ENCODE peak calls at places on chromosomes 16 and 17, in seven cellular contexts. X is H7, B is tibial nerve, Q is adipocyte, I is BJ, C is brain microvascular endothelial cell, N is cardiac muscle cell. D is an unnamed sample.

GRCh38 chr16:29730649-29731048 is 15.1 kb downstream of the C16orf54 start:
- DNase-seq in X (no peak), B (no peak), Q (no peak), I (no peak), C (no peak), N (no peak), D (no peak)

GRCh38 chr17:46827274-46827673 is 8.8 kb upstream of the WNT3 start:
- DNase-seq in X (no peak), B (no peak), Q (no peak), I (no peak), C (no peak), N (no peak), D (no peak)

GRCh38 chr17:8868529-8868951 is 1.1 kb upstream of the PIK3R6 start:
- DNase-seq in X (no peak), B (no peak), Q (no peak), I (no peak), C (no peak), N (no peak), D (no peak)

GRCh38 chr16:72957303-72958277 is 90.3 kb downstream of the ZFHX3 start:
- DNase-seq in X (no peak), B (no peak), Q (no peak), I (no peak), C (no peak), N (no peak), D (no peak)

GRCh38 chr17:50027639-50028206 is 28.2 kb upstream of the ITGA3 start:
- DNase-seq in X (peak), B (no peak), Q (peak), I (peak), C (peak), N (peak), D (peak)

GRCh38 chr17:17151541-17151940 is 54.6 kb downstream of the PLD6 start:
- DNase-seq in X (no peak), B (no peak), Q (peak), I (peak), C (peak), N (peak), D (peak)

GRCh38 chr16:7849891-7850290 is 517.2 kb downstream of the RBFOX1 start:
- DNase-seq in X (no peak), B (no peak), Q (no peak), I (no peak), C (no peak), N (no peak), D (no peak)

GRCh38 chr17:2433696-2434095 is 32.8 kb upstream of the MNT start:
- DNase-seq in X (no peak), B (no peak), Q (no peak), I (no peak), C (peak), N (no peak), D (peak)

GRCh38 chr16:69820926-69821541 is 58.9 kb downstream of the WWP2 start:
- DNase-seq in X (no peak), B (no peak), Q (peak), I (peak), C (no peak), N (peak), D (no peak)

GRCh38 chr16:10622036-10622921 is 41.9 kb upstream of the EMP2 start:
- DNase-seq in X (peak), B (no peak), Q (no peak), I (no peak), C (no peak), N (no peak), D (no peak)

GRCh38 chr17:72560303-72561247 is 439.8 kb downstream of the SOX9 start:
- DNase-seq in X (peak), B (no peak), Q (peak), I (no peak), C (peak), N (peak), D (peak)

GRCh38 chr16:52657924-52658323 is 111.0 kb upstream of the TOX3 start:
- DNase-seq in X (no peak), B (no peak), Q (no peak), I (no peak), C (no peak), N (no peak), D (no peak)

GRCh38 chr16:22192261-22193133 is 13.6 kb upstream of the EEF2K start:
- DNase-seq in X (no peak), B (peak), Q (peak), I (peak), C (peak), N (peak), D (peak)

GRCh38 chr17:41976142-41976768 is 9.7 kb downstream of the CNP start:
- DNase-seq in X (peak), B (no peak), Q (no peak), I (no peak), C (no peak), N (no peak), D (no peak)

GRCh38 chr16:51035711-51036110 is 115.4 kb downstream of the SALL1 start:
- DNase-seq in X (no peak), B (no peak), Q (no peak), I (no peak), C (no peak), N (no peak), D (no peak)

GRCh38 chr16:51039638-51040331 is 111.3 kb downstream of the SALL1 start:
- DNase-seq in X (no peak), B (no peak), Q (no peak), I (no peak), C (no peak), N (no peak), D (no peak)

GRCh38 chr16:51045186-51045585 is 105.9 kb downstream of the SALL1 start:
- DNase-seq in X (no peak), B (no peak), Q (no peak), I (no peak), C (no peak), N (no peak), D (no peak)

GRCh38 chr16:51040637-51041036 is 110.4 kb downstream of the SALL1 start:
- DNase-seq in X (no peak), B (no peak), Q (no peak), I (no peak), C (no peak), N (no peak), D (no peak)

GRCh38 chr16:51041546-51041945 is 109.5 kb downstream of the SALL1 start:
- DNase-seq in X (no peak), B (no peak), Q (no peak), I (no peak), C (no peak), N (no peak), D (no peak)
- H3K4me3 ChIP-seq in X (no peak), B (no peak), Q (no peak), I (no peak), C (no peak), N (no peak), D (no peak)

GRCh38 chr17:81426676-81427445 is 31.6 kb downstream of the BAHCC1 start:
- DNase-seq in X (no peak), B (no peak), Q (no peak), I (no peak), C (no peak), N (no peak), D (no peak)
- H3K4me3 ChIP-seq in X (no peak), B (no peak), Q (no peak), I (no peak), C (no peak), N (no peak), D (no peak)

DNA sequence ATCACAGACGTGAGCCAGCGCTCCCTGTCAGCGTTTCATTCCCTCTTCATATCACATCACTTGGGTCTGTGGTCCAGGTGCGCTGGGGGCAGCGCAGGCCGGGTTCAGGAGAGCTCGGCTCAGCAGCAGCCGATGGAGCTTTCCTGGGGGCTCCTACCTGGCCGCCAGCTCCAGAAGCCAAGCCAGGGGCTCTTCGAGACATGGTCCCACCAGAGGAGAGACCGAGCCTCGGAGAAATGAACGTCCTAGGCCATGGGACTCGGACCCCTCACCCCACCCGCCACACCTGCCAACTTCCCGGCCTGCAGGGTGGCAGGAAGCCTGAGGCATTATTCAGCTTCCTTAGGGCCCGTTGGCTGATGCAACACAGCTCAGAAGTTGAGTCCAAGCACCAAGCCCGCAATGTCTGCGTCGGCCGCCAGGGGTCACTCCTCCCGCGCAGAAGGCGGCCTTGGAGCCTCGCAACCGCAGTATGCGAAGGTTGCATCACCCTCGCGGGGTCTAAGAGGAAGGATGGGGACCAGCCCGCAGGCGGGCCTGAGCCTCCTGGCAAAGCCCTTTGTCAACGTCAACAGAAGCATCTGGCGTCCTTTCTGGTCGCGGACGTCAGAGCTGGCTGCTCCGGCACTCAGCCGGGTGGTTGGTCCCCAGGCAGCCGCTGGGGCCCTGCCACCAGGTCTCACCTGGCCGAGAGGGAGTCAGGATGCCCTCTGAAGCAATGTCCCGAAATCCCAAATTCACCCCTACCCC is 13.2 kb upstream of the KLHDC4 start:
- DNase-seq in X (peak), B (peak), Q (peak), I (peak), C (peak), N (peak), D (peak)
- H3K4me3 ChIP-seq in X (no peak), B (no peak), Q (peak), I (no peak), C (no peak), N (no peak), D (no peak)

GRCh38 chr17:79089720-79090502 is 15.3 kb downstream of the ENGASE start:
- DNase-seq in X (no peak), B (no peak), Q (no peak), I (no peak), C (no peak), N (no peak), D (peak)

GRCh38 chr17:79087428-79088143 is 13.0 kb downstream of the ENGASE start:
- DNase-seq in X (peak), B (peak), Q (peak), I (no peak), C (peak), N (peak), D (peak)

GRCh38 chr17:79086609-79087427 is 12.2 kb downstream of the ENGASE start:
- DNase-seq in X (no peak), B (no peak), Q (no peak), I (no peak), C (no peak), N (no peak), D (no peak)

GRCh38 chr17:79088997-79089328 is 14.3 kb downstream of the ENGASE start:
- DNase-seq in X (no peak), B (no peak), Q (no peak), I (no peak), C (no peak), N (no peak), D (no peak)

DNA sequence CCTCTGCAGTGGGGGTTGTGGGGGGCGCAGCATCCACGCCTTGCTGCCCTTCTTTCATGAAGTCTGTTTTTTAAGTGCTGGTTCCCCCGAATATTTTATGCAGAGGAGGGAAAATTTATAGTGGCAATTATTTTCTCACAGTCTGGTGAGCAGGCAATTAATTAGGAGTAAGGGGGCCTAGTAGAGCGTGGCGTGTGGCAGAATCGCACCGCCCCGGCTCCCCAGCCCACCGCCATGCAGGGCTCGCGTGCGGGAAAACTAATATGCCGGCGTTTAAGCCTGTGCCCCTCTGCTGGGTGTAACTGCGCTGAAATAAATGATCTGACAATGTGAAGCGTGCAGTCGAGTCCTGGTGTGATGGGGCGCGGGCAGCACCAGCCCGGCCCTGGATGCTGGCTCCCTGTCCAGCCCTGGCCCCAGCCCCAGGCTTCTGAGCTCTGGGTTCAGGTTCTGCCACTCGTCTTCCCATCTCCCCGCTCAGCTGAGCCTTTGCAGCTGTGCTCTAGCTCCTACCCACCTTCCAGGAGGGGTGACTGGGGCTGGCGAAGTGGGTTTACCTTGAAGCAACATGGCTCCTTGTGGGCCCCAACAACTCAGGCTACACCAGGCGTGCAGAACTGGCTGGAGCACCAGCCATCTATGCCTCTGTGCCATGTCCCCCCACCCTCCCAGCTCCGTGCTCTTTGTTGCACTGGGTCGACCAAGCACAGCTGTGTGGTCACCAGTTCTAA is 13.8 kb downstream of the ENGASE start:
- DNase-seq in X (no peak), B (no peak), Q (no peak), I (no peak), C (no peak), N (no peak), D (no peak)
- H3K4me3 ChIP-seq in X (no peak), B (no peak), Q (no peak), I (no peak), C (no peak), N (no peak), D (no peak)

DNA sequence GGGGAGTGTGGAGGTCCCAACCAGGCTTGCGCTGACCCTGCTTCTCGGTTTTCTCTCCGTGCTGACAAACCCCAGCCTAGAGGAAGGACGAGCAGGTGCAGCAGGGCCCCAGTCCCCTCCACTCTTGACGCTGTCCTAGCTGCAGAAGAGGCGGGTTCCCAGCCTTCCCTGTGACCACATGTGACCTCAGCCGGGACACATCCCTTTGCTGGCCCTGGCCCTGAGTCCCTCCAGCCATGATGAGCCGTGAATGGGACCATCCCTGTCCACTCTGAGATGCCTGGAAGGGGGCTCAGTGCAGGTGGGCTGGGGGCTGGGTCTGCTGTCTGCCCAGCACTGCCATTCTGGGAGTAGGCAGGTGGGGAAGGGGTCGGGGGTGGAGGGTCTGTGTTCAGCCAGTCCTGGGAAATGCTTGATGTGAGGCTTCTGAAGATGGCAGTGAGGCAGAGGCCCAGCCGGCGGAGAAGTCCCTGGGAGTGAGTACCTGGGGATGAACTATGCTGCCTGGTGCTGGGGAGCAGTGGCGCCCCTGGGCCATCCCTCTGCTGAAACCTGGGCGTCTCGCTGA is 1.9 kb upstream of the TUBB3 start:
- DNase-seq in X (peak), B (no peak), Q (peak), I (no peak), C (no peak), N (no peak), D (no peak)
- H3K4me3 ChIP-seq in X (peak), B (no peak), Q (peak), I (peak), C (peak), N (no peak), D (no peak)

GRCh38 chr16:66128363-66128725 is 238.1 kb upstream of the CDH5 start:
- DNase-seq in X (no peak), B (no peak), Q (no peak), I (no peak), C (no peak), N (peak), D (no peak)
- H3K4me3 ChIP-seq in X (no peak), B (no peak), Q (peak), I (no peak), C (no peak), N (no peak), D (no peak)

D was measured in epithelial cell of esophagus.